ENCODE peak calls at places on chromosome 3, in four cellular contexts. T, L, J and R are unnamed samples.

GRCh38 chr3:85164446-85164845 is 205.7 kb downstream of the CADM2 start:
- DNase-seq in T (no peak), L (no peak), J (no peak), R (no peak)

GRCh38 chr3:29486087-29486486 is 205.2 kb downstream of the RBMS3 start:
- DNase-seq in T (no peak), L (no peak), J (no peak), R (peak; percentile 30)

GRCh38 chr3:148026009-148026588 is 616.9 kb downstream of the ZIC1 start:
- DNase-seq in T (no peak), L (no peak), J (no peak), R (no peak)

GRCh38 chr3:62248831-62249776 is 124.2 kb downstream of the FEZF2 start:
- DNase-seq in T (no peak), L (no peak), J (no peak), R (no peak)

GRCh38 chr3:99256788-99257187 is 355.3 kb upstream of the DCBLD2 start:
- DNase-seq in T (no peak), L (no peak), J (no peak), R (no peak)

GRCh38 chr3:95899911-95900310 is 914.5 kb upstream of the EPHA6 start:
- DNase-seq in T (no peak), L (no peak), J (no peak), R (no peak)

GRCh38 chr3:46712191-46713047 is 5.2 kb downstream of the PRSS50 start:
- DNase-seq in T (no peak), L (no peak), J (no peak), R (no peak)

GRCh38 chr3:31011383-31011782 is 116.9 kb upstream of the GADL1 start:
- DNase-seq in T (no peak), L (no peak), J (no peak), R (no peak)

GRCh38 chr3:160128086-160128485 is 97.1 kb upstream of the C3orf80 start:
- DNase-seq in T (no peak), L (no peak), J (no peak), R (no peak)

GRCh38 chr3:69855436-69856162 is 116.3 kb downstream of the MITF start:
- DNase-seq in T (no peak), L (no peak), J (no peak), R (no peak)

GRCh38 chr3:45513041-45513440 is 81.5 kb upstream of the LIMD1 start:
- DNase-seq in T (no peak), L (no peak), J (no peak), R (no peak)

GRCh38 chr3:181723568-181724431 is 12.1 kb downstream of the SOX2 start:
- DNase-seq in T (no peak), L (peak; percentile 41), J (no peak), R (no peak)

GRCh38 chr3:196378442-196378841 is 40.3 kb upstream of the TM4SF19 start:
- DNase-seq in T (no peak), L (no peak), J (no peak), R (no peak)

GRCh38 chr3:15465876-15466585 is 38.6 kb downstream of the EAF1 start:
- DNase-seq in T (no peak), L (no peak), J (no peak), R (no peak)

GRCh38 chr3:70245746-70246525 is 66.5 kb downstream of the MDFIC2 start:
- DNase-seq in T (no peak), L (no peak), J (no peak), R (no peak)

GRCh38 chr3:134004841-134005240 is 24.9 kb downstream of the SLCO2A1 start:
- DNase-seq in T (no peak), L (no peak), J (no peak), R (no peak)

GRCh38 chr3:41202075-41202833 is 2.9 kb downstream of the CTNNB1 start:
- DNase-seq in T (no peak), L (peak; percentile 14), J (no peak), R (no peak)

GRCh38 chr3:87771338-87772059 is 287.3 kb downstream of the CGGBP1 start:
- DNase-seq in T (no peak), L (peak; percentile 15), J (no peak), R (peak; percentile 8)

GRCh38 chr3:88000853-88001252 is 58.0 kb downstream of the CGGBP1 start:
- DNase-seq in T (no peak), L (no peak), J (no peak), R (no peak)

GRCh38 chr3:124778061-124778460 is 47.8 kb downstream of the UMPS start:
- DNase-seq in T (no peak), L (no peak), J (no peak), R (no peak)

GRCh38 chr3:71153753-71154152 is 429.8 kb downstream of the FOXP1 start:
- DNase-seq in T (no peak), L (no peak), J (no peak), R (no peak)

GRCh38 chr3:23948761-23949160 is 3.7 kb downstream of the NR1D2 start:
- DNase-seq in T (no peak), L (no peak), J (no peak), R (no peak)

GRCh38 chr3:177427540-177427939 is 230.3 kb upstream of the TBL1XR1 start:
- DNase-seq in T (no peak), L (no peak), J (no peak), R (no peak)

GRCh38 chr3:50251220-50251619 is 15.2 kb downstream of the GNAI2 start:
- DNase-seq in T (no peak), L (no peak), J (no peak), R (no peak)

GRCh38 chr3:184239710-184240109 is 9.1 kb downstream of the ALG3 start:
- DNase-seq in T (no peak), L (no peak), J (no peak), R (no peak)

GRCh38 chr3:172110127-172110779 is 70.9 kb downstream of the FNDC3B start:
- DNase-seq in T (no peak), L (no peak), J (no peak), R (no peak)

GRCh38 chr3:107143206-107143605 is 234.0 kb upstream of the CCDC54 start:
- DNase-seq in T (no peak), L (no peak), J (no peak), R (no peak)

GRCh38 chr3:157248590-157249425 is 88.9 kb upstream of the CCNL1 start:
- DNase-seq in T (no peak), L (no peak), J (no peak), R (no peak)

GRCh38 chr3:13150624-13151023 is 77.4 kb upstream of the IQSEC1 start:
- DNase-seq in T (no peak), L (no peak), J (no peak), R (no peak)

GRCh38 chr3:16132190-16132589 is 42.3 kb upstream of the GALNT15 start:
- DNase-seq in T (no peak), L (no peak), J (no peak), R (no peak)

GRCh38 chr3:122754867-122755835 is 38.5 kb downstream of the HSPBAP1 start:
- DNase-seq in T (peak; percentile 68), L (no peak), J (no peak), R (peak; percentile 33)

GRCh38 chr3:168511428-168512014 is 415.8 kb upstream of the GOLIM4 start:
- DNase-seq in T (no peak), L (peak; percentile 5), J (no peak), R (no peak)

GRCh38 chr3:19154693-19155250 is 6.5 kb downstream of the KCNH8 start:
- DNase-seq in T (no peak), L (no peak), J (no peak), R (no peak)

GRCh38 chr3:194572131-194572789 is 61.0 kb downstream of the TMEM44 start:
- DNase-seq in T (peak; percentile 49), L (no peak), J (no peak), R (no peak)

GRCh38 chr3:194322701-194323174 is 28.4 kb downstream of the CPN2 start:
- DNase-seq in T (no peak), L (no peak), J (no peak), R (no peak)

GRCh38 chr3:177104299-177104992 is 92.8 kb downstream of the TBL1XR1 start:
- DNase-seq in T (no peak), L (no peak), J (no peak), R (no peak)